ENCODE peak calls at places on chromosome 11, in ten cellular contexts. I is GM23338, Y is tibial artery, E is uterus, M is neural progenitor cell, J is transverse colon, Q is testis, W is psoas muscle, A is GM12878, Z is gastrocnemius medialis. L is an unnamed sample.

GRCh38 chr11:14386895-14387480 is 28.0 kb upstream of the RRAS2 start:
- DNase-seq in I (peak; percentile 90), Y (no peak), E (no peak), M (peak; percentile 91), J (no peak), Q (peak; percentile 83), W (no peak), A (no peak), Z (no peak), L (no peak)

GRCh38 chr11:34869425-34869824 is 46.8 kb downstream of the APIP start:
- DNase-seq in I (peak; percentile 78), Y (no peak), E (no peak), M (peak; percentile 30), J (no peak), Q (no peak), W (no peak), A (no peak), Z (no peak), L (no peak)

GRCh38 chr11:10379871-10380568 is 75.0 kb upstream of the AMPD3 start:
- DNase-seq in I (no peak), Y (no peak), E (no peak), M (no peak), J (no peak), Q (no peak), W (no peak), A (no peak), Z (no peak), L (no peak)

GRCh38 chr11:16321148-16321547 is 35.2 kb downstream of the SOX6 start:
- DNase-seq in I (no peak), Y (no peak), E (no peak), M (no peak), J (no peak), Q (no peak), W (no peak), A (no peak), Z (no peak), L (no peak)

GRCh38 chr11:77821349-77821851 is 456 bp downstream of the AAMDC start:
- DNase-seq in I (peak; percentile 67), Y (peak; percentile 39), E (peak; percentile 30), M (no peak), J (peak; percentile 27), Q (peak; percentile 57), W (peak; percentile 49), A (no peak), Z (peak; percentile 26), L (no peak)

GRCh38 chr11:104254347-104254746 is 90.4 kb upstream of the PDGFD start:
- DNase-seq in I (peak; percentile 92), Y (no peak), E (no peak), M (peak; percentile 85), J (no peak), Q (peak; percentile 68), W (no peak), A (no peak), Z (no peak), L (no peak)

GRCh38 chr11:12725047-12725862 is 51.0 kb downstream of the TEAD1 start:
- DNase-seq in I (no peak), Y (no peak), E (no peak), M (no peak), J (no peak), Q (no peak), W (no peak), A (no peak), Z (no peak), L (no peak)

GRCh38 chr11:45154276-45154675 is 7.8 kb downstream of the PRDM11 start:
- DNase-seq in I (no peak), Y (no peak), E (no peak), M (no peak), J (no peak), Q (peak; percentile 7), W (no peak), A (no peak), Z (no peak), L (no peak)

GRCh38 chr11:46249103-46249942 is 28.1 kb upstream of the CREB3L1 start:
- DNase-seq in I (no peak), Y (no peak), E (no peak), M (no peak), J (no peak), Q (peak; percentile 4), W (no peak), A (no peak), Z (no peak), L (no peak)

GRCh38 chr11:57359396-57359795 is 21.2 kb downstream of the P2RX3 start:
- DNase-seq in I (no peak), Y (no peak), E (no peak), M (no peak), J (no peak), Q (no peak), W (no peak), A (no peak), Z (no peak), L (no peak)

GRCh38 chr11:20668844-20669832 is at the start of gene NELL1:
- DNase-seq in I (peak; percentile 68), Y (no peak), E (no peak), M (peak; percentile 75), J (no peak), Q (no peak), W (no peak), A (no peak), Z (no peak), L (no peak)

GRCh38 chr11:69921429-69922014 is 102.3 kb upstream of the FGF3 start:
- DNase-seq in I (no peak), Y (no peak), E (peak; percentile 13), M (no peak), J (no peak), Q (no peak), W (no peak), A (no peak), Z (peak; percentile 9), L (no peak)

GRCh38 chr11:62179995-62180394 is 10.0 kb upstream of the SCGB1D1 start:
- DNase-seq in I (no peak), Y (no peak), E (no peak), M (no peak), J (no peak), Q (no peak), W (no peak), A (no peak), Z (no peak), L (no peak)

DNA sequence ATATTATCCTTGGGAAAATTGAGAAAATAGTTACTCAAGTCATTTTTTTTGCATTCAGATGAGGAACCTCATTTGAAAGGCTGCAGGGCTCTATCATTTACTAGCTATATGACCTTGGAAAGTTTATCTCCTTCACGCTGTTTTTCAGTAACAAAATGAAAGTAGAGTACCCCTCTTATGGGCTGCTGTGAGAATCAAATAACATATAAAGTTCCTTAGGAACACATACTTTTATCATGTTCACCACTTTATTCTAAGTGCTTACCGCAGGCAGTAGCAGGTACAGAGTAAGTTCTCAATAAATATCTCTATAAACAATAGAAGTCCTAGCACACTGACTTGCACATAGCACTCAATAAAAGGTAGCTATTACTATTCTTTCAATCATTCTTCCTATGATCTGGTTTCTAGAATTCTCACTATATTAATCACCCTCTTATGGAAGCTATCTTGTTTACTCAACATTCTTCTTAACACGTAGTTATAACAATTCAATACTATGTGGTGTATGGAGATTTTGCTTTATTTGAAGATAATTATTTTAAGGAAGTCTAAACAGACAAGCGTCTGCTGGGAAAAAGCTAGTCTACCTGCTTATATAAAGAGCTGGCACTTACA is 1.9 kb downstream of the C11orf71 start:
- DNase-seq in I (no peak), Y (no peak), E (no peak), M (no peak), J (no peak), Q (no peak), W (no peak), A (no peak), Z (no peak), L (no peak)
- H3K4me1 ChIP-seq in I (peaks cover 28% of the 10 kb centered on the region), Y (peaks cover 15% of the 10 kb centered on the region), E (peaks cover 9% of the 10 kb centered on the region), M (peaks cover 14% of the 10 kb centered on the region), J (peaks cover 28% of the 10 kb centered on the region), Q (peaks cover 14% of the 10 kb centered on the region), W (peaks cover 19% of the 10 kb centered on the region), A (no peaks in the 10 kb centered on the region), Z (peaks cover 21% of the 10 kb centered on the region), L (peaks cover 13% of the 10 kb centered on the region)

GRCh38 chr11:79018371-79018849 is 422.4 kb downstream of the TENM4 start:
- DNase-seq in I (no peak), Y (no peak), E (peak; percentile 68), M (no peak), J (no peak), Q (no peak), W (no peak), A (no peak), Z (no peak), L (no peak)
- H3K4me1 ChIP-seq in I (no peaks in the 10 kb centered on the region), Y (no peaks in the 10 kb centered on the region), E (no peaks in the 10 kb centered on the region), M (peaks cover 21% of the 10 kb centered on the region), J (no peaks in the 10 kb centered on the region), Q (no peaks in the 10 kb centered on the region), W (no peaks in the 10 kb centered on the region), A (no peaks in the 10 kb centered on the region), Z (no peaks in the 10 kb centered on the region), L (no peaks in the 10 kb centered on the region)

GRCh38 chr11:67274768-67275605 is 8.7 kb downstream of the GRK2 start:
- DNase-seq in I (no peak), Y (peak; percentile 38), E (peak; percentile 41), M (no peak), J (peak; percentile 29), Q (no peak), W (peak; percentile 76), A (no peak), Z (peak; percentile 26), L (no peak)

GRCh38 chr11:67277231-67277961 is 11.1 kb downstream of the GRK2 start:
- DNase-seq in I (peak; percentile 82), Y (peak; percentile 95), E (peak; percentile 80), M (peak; percentile 70), J (peak; percentile 94), Q (peak; percentile 85), W (peak; percentile 94), A (peak; percentile 66), Z (peak; percentile 85), L (peak; percentile 88)

GRCh38 chr11:67275606-67276409 is 9.5 kb downstream of the GRK2 start:
- DNase-seq in I (no peak), Y (peak; percentile 16), E (no peak), M (no peak), J (no peak), Q (no peak), W (peak; percentile 41), A (no peak), Z (peak; percentile 10), L (no peak)

GRCh38 chr11:67278135-67278938 is 10.8 kb upstream of the ANKRD13D start:
- DNase-seq in I (no peak), Y (no peak), E (no peak), M (no peak), J (no peak), Q (no peak), W (peak; percentile 53), A (no peak), Z (no peak), L (no peak)

GRCh38 chr11:67276821-67277230 is 10.6 kb downstream of the GRK2 start:
- DNase-seq in I (peak; percentile 59), Y (peak; percentile 53), E (no peak), M (peak; percentile 39), J (peak; percentile 65), Q (no peak), W (peak; percentile 72), A (no peak), Z (no peak), L (no peak)
- H3K4me1 ChIP-seq in I (peaks cover 15% of the 10 kb centered on the region), Y (peaks cover 75% of the 10 kb centered on the region), E (peaks cover 1% of the 10 kb centered on the region), M (peaks cover 14% of the 10 kb centered on the region), J (peaks cover 58% of the 10 kb centered on the region), Q (peaks cover 64% of the 10 kb centered on the region), W (peaks cover 64% of the 10 kb centered on the region), A (peaks cover 53% of the 10 kb centered on the region), Z (peaks cover 64% of the 10 kb centered on the region), L (peaks cover 95% of the 10 kb centered on the region)

DNA sequence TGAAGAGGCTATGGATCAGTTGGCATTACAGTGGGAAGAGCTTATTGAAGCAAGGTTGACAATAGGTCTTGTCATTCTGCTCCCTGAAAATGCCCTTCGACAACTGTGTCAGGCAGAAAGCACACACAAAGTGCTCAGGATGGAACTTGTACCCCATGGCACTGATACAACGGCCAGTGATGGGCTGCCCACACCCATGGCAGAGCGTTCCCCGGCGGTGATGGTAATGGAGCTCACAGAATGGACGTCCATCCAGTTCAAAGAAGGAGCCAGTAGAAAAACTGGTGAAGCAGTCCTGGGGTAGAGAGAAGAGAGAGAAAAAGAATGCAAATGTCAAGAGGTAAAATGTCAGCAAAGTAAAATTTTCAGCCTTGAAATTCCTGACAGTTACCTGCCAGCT is 19.5 kb upstream of the OR5B21 start:
- DNase-seq in I (no peak), Y (no peak), E (no peak), M (no peak), J (no peak), Q (no peak), W (no peak), A (no peak), Z (no peak), L (no peak)
- H3K4me1 ChIP-seq in I (no peaks in the 10 kb centered on the region), Y (peaks cover 8% of the 10 kb centered on the region), E (no peaks in the 10 kb centered on the region), M (no peaks in the 10 kb centered on the region), J (peaks cover 7% of the 10 kb centered on the region), Q (peaks cover 13% of the 10 kb centered on the region), W (no peaks in the 10 kb centered on the region), A (peaks cover 30% of the 10 kb centered on the region), Z (no peaks in the 10 kb centered on the region), L (peaks cover 21% of the 10 kb centered on the region)

L was measured in effector memory CD4-positive, alpha-beta T cell.